ENCODE peak calls at places on chromosomes 16 and 17, in eight cellular contexts. One of them, this sample, is unnamed. For H3K4me1, the result is how much of the 10 kb centered on the place peaks cover.

GRCh38 chr17:57665696-57666095 is 79.4 kb downstream of the CCDC182 start:
- DNase-seq in mammary epithelial cell: no peak
- DNase-seq in astrocyte: no peak
- DNase-seq in GM23248: no peak
- DNase-seq in neural progenitor cell: peak
- DNase-seq in HCT116: no peak
- DNase-seq in A549: no peak
- DNase-seq in GM23338: peak
- DNase-seq in this sample: no peak

GRCh38 chr17:79050591-79050990 is 24.0 kb upstream of the ENGASE start:
- DNase-seq in HCT116: no peak
- DNase-seq in A549: no peak
- DNase-seq in GM23248: no peak
- DNase-seq in neural progenitor cell: no peak
- DNase-seq in mammary epithelial cell: no peak
- DNase-seq in GM23338: no peak
- DNase-seq in astrocyte: no peak
- DNase-seq in this sample: no peak

GRCh38 chr17:236641-237405 is 55.4 kb upstream of the DOC2B start:
- DNase-seq in GM23248: no peak
- DNase-seq in A549: no peak
- DNase-seq in HCT116: no peak
- DNase-seq in GM23338: no peak
- DNase-seq in mammary epithelial cell: no peak
- DNase-seq in neural progenitor cell: no peak
- DNase-seq in astrocyte: peak
- DNase-seq in this sample: no peak

GRCh38 chr16:69187387-69187890 is 475 bp downstream of the SNTB2 start:
- DNase-seq in astrocyte: no peak
- DNase-seq in mammary epithelial cell: peak
- DNase-seq in HCT116: no peak
- DNase-seq in A549: peak
- DNase-seq in GM23248: peak
- DNase-seq in GM23338: peak
- DNase-seq in neural progenitor cell: peak
- DNase-seq in this sample: no peak

GRCh38 chr16:4327782-4328579 is 12.1 kb downstream of the GLIS2 start:
- DNase-seq in GM23248: peak
- DNase-seq in A549: no peak
- DNase-seq in mammary epithelial cell: peak
- DNase-seq in HCT116: no peak
- DNase-seq in GM23338: peak
- DNase-seq in astrocyte: no peak
- DNase-seq in neural progenitor cell: peak
- DNase-seq in this sample: no peak

GRCh38 chr16:648071-648785 is 937 bp upstream of the WDR90 start:
- DNase-seq in A549: no peak
- DNase-seq in HCT116: no peak
- DNase-seq in neural progenitor cell: peak
- DNase-seq in mammary epithelial cell: peak
- DNase-seq in GM23248: peak
- DNase-seq in astrocyte: no peak
- DNase-seq in GM23338: peak
- DNase-seq in this sample: no peak

GRCh38 chr17:41689497-41690299 is 1.0 kb downstream of the EIF1 start:
- DNase-seq in GM23338: peak
- DNase-seq in A549: no peak
- DNase-seq in GM23248: peak
- DNase-seq in astrocyte: no peak
- DNase-seq in neural progenitor cell: peak
- DNase-seq in HCT116: no peak
- DNase-seq in mammary epithelial cell: peak
- DNase-seq in this sample: no peak

GRCh38 chr17:29839656-29840055 is 90.4 kb downstream of the SSH2 start:
- DNase-seq in A549: no peak
- DNase-seq in HCT116: no peak
- DNase-seq in GM23248: no peak
- DNase-seq in GM23338: no peak
- DNase-seq in astrocyte: no peak
- DNase-seq in neural progenitor cell: no peak
- DNase-seq in mammary epithelial cell: no peak
- DNase-seq in this sample: no peak

GRCh38 chr16:1984347-1985225 is 593 bp downstream of the GFER start:
- DNase-seq in A549: no peak
- DNase-seq in HCT116: no peak
- DNase-seq in GM23338: peak
- DNase-seq in astrocyte: peak
- DNase-seq in GM23248: peak
- DNase-seq in neural progenitor cell: peak
- DNase-seq in mammary epithelial cell: peak
- DNase-seq in this sample: no peak

GRCh38 chr17:79001190-79002020 is 8.2 kb downstream of the CANT1 start:
- DNase-seq in mammary epithelial cell: no peak
- DNase-seq in astrocyte: no peak
- DNase-seq in A549: no peak
- DNase-seq in GM23338: no peak
- DNase-seq in HCT116: no peak
- DNase-seq in GM23248: no peak
- DNase-seq in neural progenitor cell: no peak
- DNase-seq in this sample: no peak

GRCh38 chr17:82436601-82437324 is 13.8 kb downstream of the CYBC1 start:
- DNase-seq in HCT116: no peak
- DNase-seq in A549: no peak
- DNase-seq in neural progenitor cell: no peak
- DNase-seq in GM23248: no peak
- DNase-seq in GM23338: no peak
- DNase-seq in astrocyte: no peak
- DNase-seq in mammary epithelial cell: no peak
- DNase-seq in this sample: no peak

GRCh38 chr16:77297996-77298637 is 98.9 kb downstream of the SYCE1L start:
- DNase-seq in GM23338: no peak
- DNase-seq in mammary epithelial cell: peak
- DNase-seq in astrocyte: peak
- DNase-seq in A549: no peak
- DNase-seq in neural progenitor cell: no peak
- DNase-seq in HCT116: no peak
- DNase-seq in GM23248: peak
- DNase-seq in this sample: no peak

GRCh38 chr16:87098361-87098760 is 218.8 kb downstream of the C16orf95 start:
- DNase-seq in A549: no peak
- DNase-seq in neural progenitor cell: no peak
- DNase-seq in GM23338: no peak
- DNase-seq in HCT116: no peak
- DNase-seq in mammary epithelial cell: no peak
- DNase-seq in astrocyte: no peak
- DNase-seq in GM23248: no peak
- DNase-seq in this sample: no peak

GRCh38 chr17:1312261-1312870 is 32.9 kb downstream of the TRARG1 start:
- DNase-seq in mammary epithelial cell: no peak
- DNase-seq in astrocyte: no peak
- DNase-seq in neural progenitor cell: peak
- DNase-seq in GM23248: no peak
- DNase-seq in HCT116: no peak
- DNase-seq in GM23338: peak
- DNase-seq in A549: no peak
- DNase-seq in this sample: no peak

GRCh38 chr17:74806334-74806733 is 30.2 kb upstream of the NAT9 start:
- DNase-seq in astrocyte: no peak
- DNase-seq in A549: no peak
- DNase-seq in mammary epithelial cell: no peak
- DNase-seq in GM23338: no peak
- DNase-seq in HCT116: no peak
- DNase-seq in neural progenitor cell: no peak
- DNase-seq in GM23248: no peak
- DNase-seq in this sample: no peak

GRCh38 chr16:54921229-54921824 is 9.3 kb upstream of the IRX5 start:
- DNase-seq in neural progenitor cell: no peak
- DNase-seq in A549: no peak
- DNase-seq in mammary epithelial cell: peak
- DNase-seq in GM23338: no peak
- DNase-seq in astrocyte: no peak
- DNase-seq in HCT116: no peak
- DNase-seq in GM23248: peak
- DNase-seq in this sample: no peak

GRCh38 chr17:81434681-81435417 is 39.6 kb downstream of the BAHCC1 start:
- DNase-seq in A549: no peak
- DNase-seq in GM23248: no peak
- DNase-seq in GM23338: no peak
- DNase-seq in HCT116: no peak
- DNase-seq in neural progenitor cell: no peak
- DNase-seq in astrocyte: no peak
- DNase-seq in mammary epithelial cell: no peak
- DNase-seq in this sample: no peak

GRCh38 chr16:86991679-86992078 is 325.5 kb downstream of the C16orf95 start:
- DNase-seq in HCT116: no peak
- DNase-seq in GM23248: peak
- DNase-seq in mammary epithelial cell: peak
- DNase-seq in neural progenitor cell: no peak
- DNase-seq in astrocyte: peak
- DNase-seq in A549: no peak
- DNase-seq in GM23338: no peak
- DNase-seq in this sample: no peak

GRCh38 chr17:41835800-41836549 is at the start of gene NT5C3B:
- DNase-seq in GM23248: peak
- DNase-seq in astrocyte: no peak
- DNase-seq in GM23338: peak
- DNase-seq in mammary epithelial cell: peak
- DNase-seq in HCT116: peak
- DNase-seq in neural progenitor cell: peak
- DNase-seq in A549: peak
- DNase-seq in this sample: no peak

GRCh38 chr17:73800893-73801292 is 156.6 kb upstream of the SDK2 start:
- DNase-seq in A549: no peak
- DNase-seq in mammary epithelial cell: no peak
- DNase-seq in GM23248: no peak
- DNase-seq in GM23338: no peak
- DNase-seq in HCT116: no peak
- DNase-seq in astrocyte: no peak
- DNase-seq in neural progenitor cell: no peak
- DNase-seq in this sample: no peak

GRCh38 chr17:50264263-50265113 is 9.8 kb upstream of the TMEM92 start:
- DNase-seq in neural progenitor cell: peak
- DNase-seq in A549: no peak
- DNase-seq in HCT116: no peak
- DNase-seq in mammary epithelial cell: no peak
- DNase-seq in GM23248: peak
- DNase-seq in GM23338: peak
- DNase-seq in astrocyte: peak
- DNase-seq in this sample: no peak

GRCh38 chr16:27676807-27677206 is 126.9 kb downstream of the KATNIP start:
- DNase-seq in GM23338: no peak
- DNase-seq in mammary epithelial cell: no peak
- DNase-seq in GM23248: peak
- DNase-seq in astrocyte: peak
- DNase-seq in HCT116: no peak
- DNase-seq in A549: no peak
- DNase-seq in neural progenitor cell: no peak
- DNase-seq in this sample: no peak
- H3K4me2 ChIP-seq in GM23338: no peak
- H3K4me2 ChIP-seq in mammary epithelial cell: no peak
- H3K4me2 ChIP-seq in GM23248: peak
- H3K4me2 ChIP-seq in astrocyte: peak
- H3K4me2 ChIP-seq in HCT116: no peak
- H3K4me2 ChIP-seq in A549: peak
- H3K4me2 ChIP-seq in neural progenitor cell: no peak
- H3K4me2 ChIP-seq in this sample: no peak

DNA sequence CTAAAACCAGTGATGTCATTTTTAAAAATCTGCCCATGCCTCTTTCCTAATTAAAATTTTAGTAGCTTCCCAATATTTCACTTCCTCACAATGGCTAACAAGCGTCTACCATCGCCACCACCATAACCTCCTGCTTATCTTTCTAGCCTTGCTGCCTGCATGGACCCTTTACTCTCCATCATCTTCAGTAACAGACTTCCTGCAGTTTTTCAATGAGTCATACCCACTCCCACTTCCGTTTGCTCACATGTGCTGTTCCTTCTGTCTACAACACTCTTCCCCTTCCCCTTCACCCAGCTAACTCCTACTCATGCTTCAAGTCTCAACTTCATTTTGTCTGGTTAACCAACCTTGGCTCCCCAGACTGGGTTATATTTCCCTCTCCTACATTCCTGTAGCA is 12.8 kb upstream of the SKAP1 start:
- DNase-seq in A549: no peak
- DNase-seq in HCT116: no peak
- DNase-seq in GM23338: no peak
- DNase-seq in neural progenitor cell: no peak
- DNase-seq in mammary epithelial cell: no peak
- DNase-seq in GM23248: no peak
- DNase-seq in astrocyte: no peak
- DNase-seq in this sample: no peak
- H3K4me1 ChIP-seq in A549: under half
- H3K4me1 ChIP-seq in HCT116: under half
- H3K4me1 ChIP-seq in GM23338: under half
- H3K4me1 ChIP-seq in neural progenitor cell: under half
- H3K4me1 ChIP-seq in mammary epithelial cell: under half
- H3K4me1 ChIP-seq in GM23248: under half
- H3K4me1 ChIP-seq in astrocyte: under half
- H3K4me1 ChIP-seq in this sample: under half

GRCh38 chr17:43530303-43531081 is 15.6 kb downstream of the ETV4 start:
- DNase-seq in A549: no peak
- DNase-seq in HCT116: peak
- DNase-seq in neural progenitor cell: peak
- DNase-seq in GM23248: peak
- DNase-seq in GM23338: peak
- DNase-seq in astrocyte: peak
- DNase-seq in mammary epithelial cell: peak
- DNase-seq in this sample: no peak
- H3K27ac ChIP-seq in A549: peak
- H3K27ac ChIP-seq in HCT116: peak
- H3K27ac ChIP-seq in neural progenitor cell: no peak
- H3K27ac ChIP-seq in GM23248: no peak
- H3K27ac ChIP-seq in GM23338: peak
- H3K27ac ChIP-seq in astrocyte: peak
- H3K27ac ChIP-seq in mammary epithelial cell: no peak
- H3K27ac ChIP-seq in this sample: no peak

GRCh38 chr16:89577055-89577759 is 1.6 kb downstream of the CPNE7 start:
- DNase-seq in mammary epithelial cell: no peak
- DNase-seq in GM23338: no peak
- DNase-seq in neural progenitor cell: no peak
- DNase-seq in GM23248: peak
- DNase-seq in A549: no peak
- DNase-seq in astrocyte: no peak
- DNase-seq in HCT116: no peak
- DNase-seq in this sample: no peak

GRCh38 chr16:89574681-89575246 is 794 bp upstream of the CPNE7 start:
- DNase-seq in HCT116: peak
- DNase-seq in mammary epithelial cell: peak
- DNase-seq in astrocyte: peak
- DNase-seq in GM23248: peak
- DNase-seq in neural progenitor cell: peak
- DNase-seq in A549: peak
- DNase-seq in GM23338: peak
- DNase-seq in this sample: no peak

GRCh38 chr16:89576173-89577054 is 856 bp downstream of the CPNE7 start:
- DNase-seq in mammary epithelial cell: no peak
- DNase-seq in astrocyte: no peak
- DNase-seq in neural progenitor cell: peak
- DNase-seq in A549: no peak
- DNase-seq in GM23248: no peak
- DNase-seq in HCT116: no peak
- DNase-seq in GM23338: peak
- DNase-seq in this sample: no peak

GRCh38 chr16:89573826-89574680 is 1.5 kb upstream of the CPNE7 start:
- DNase-seq in A549: no peak
- DNase-seq in GM23248: no peak
- DNase-seq in HCT116: no peak
- DNase-seq in mammary epithelial cell: no peak
- DNase-seq in neural progenitor cell: no peak
- DNase-seq in astrocyte: no peak
- DNase-seq in GM23338: no peak
- DNase-seq in this sample: no peak

GRCh38 chr16:89575247-89576172 is at the start of gene CPNE7:
- DNase-seq in GM23248: peak
- DNase-seq in astrocyte: no peak
- DNase-seq in mammary epithelial cell: no peak
- DNase-seq in A549: peak
- DNase-seq in GM23338: peak
- DNase-seq in neural progenitor cell: peak
- DNase-seq in HCT116: no peak
- DNase-seq in this sample: no peak
- H3K4me2 ChIP-seq in GM23248: peak
- H3K4me2 ChIP-seq in astrocyte: peak
- H3K4me2 ChIP-seq in mammary epithelial cell: peak
- H3K4me2 ChIP-seq in A549: peak
- H3K4me2 ChIP-seq in GM23338: peak
- H3K4me2 ChIP-seq in neural progenitor cell: peak
- H3K4me2 ChIP-seq in HCT116: peak
- H3K4me2 ChIP-seq in this sample: peak

This sample was measured in keratinocyte.